ENCODE peak calls at places on chromosomes 13 and 19, in five cellular contexts. T is HCT116; I is IMR-90; V is breast epithelium; M is CD8-positive, alpha-beta T cell. X is an unnamed sample.

GRCh38 chr13:88068975-88069374 is 397.8 kb downstream of the SLITRK5 start:
- DNase-seq in I (no peak), M (no peak), V (no peak), T (no peak), X (peak; percentile 50)

GRCh38 chr13:105997436-105998232 is 537.8 kb downstream of the EFNB2 start:
- DNase-seq in T (no peak), V (no peak), I (no peak), M (no peak), X (no peak)

GRCh38 chr19:42286349-42287016 is 15.4 kb upstream of the PRR19 start:
- DNase-seq in I (peak; percentile 27), M (no peak), V (no peak), T (no peak), X (no peak)

GRCh38 chr13:24827799-24828198 is 63.8 kb downstream of the RNF17 start:
- DNase-seq in M (no peak), T (no peak), I (no peak), V (no peak), X (no peak)

GRCh38 chr19:44141191-44142013 is at the start of gene ZNF234:
- DNase-seq in T (peak; percentile 33), I (peak; percentile 85), M (peak; percentile 22), V (peak; percentile 65), X (peak; percentile 25)

GRCh38 chr13:48976677-48977625 is 1.2 kb downstream of the FNDC3A start:
- DNase-seq in I (no peak), M (no peak), T (no peak), V (no peak), X (no peak)

GRCh38 chr13:49303533-49304252 is 56.0 kb downstream of the CDADC1 start:
- DNase-seq in V (no peak), M (no peak), T (no peak), I (no peak), X (no peak)

GRCh38 chr13:102203718-102204117 is 198.1 kb downstream of the FGF14 start:
- DNase-seq in V (no peak), I (no peak), M (no peak), T (no peak), X (no peak)

GRCh38 chr19:41799444-41800000 is 3.1 kb downstream of the CEACAM3 start:
- DNase-seq in I (no peak), T (no peak), M (no peak), V (no peak), X (no peak)

GRCh38 chr19:31252476-31252875 is 96.8 kb downstream of the TSHZ3 start:
- DNase-seq in V (no peak), T (no peak), M (no peak), I (no peak), X (no peak)

GRCh38 chr19:2922987-2923386 is 21.8 kb downstream of the ZNF77 start:
- DNase-seq in T (no peak), I (peak; percentile 9), M (no peak), V (no peak), X (no peak)

GRCh38 chr19:30287973-30288372 is 84.2 kb upstream of the ZNF536 start:
- DNase-seq in M (no peak), I (no peak), V (no peak), T (no peak), X (no peak)

GRCh38 chr13:109273326-109273751 is 513.0 kb downstream of the IRS2 start:
- DNase-seq in M (no peak), V (no peak), T (no peak), I (peak; percentile 29), X (no peak)

GRCh38 chr13:27295096-27295495 is 24.5 kb downstream of the RASL11A start:
- DNase-seq in T (no peak), I (no peak), M (no peak), V (no peak), X (no peak)

GRCh38 chr13:35888327-35888940 is 242.7 kb downstream of the DCLK1 start:
- DNase-seq in T (no peak), M (no peak), V (no peak), I (peak; percentile 18), X (no peak)

GRCh38 chr19:18855647-18856384 is 24.1 kb downstream of the UPF1 start:
- DNase-seq in I (no peak), V (no peak), T (no peak), M (no peak), X (no peak)

GRCh38 chr19:18852634-18853033 is 20.9 kb downstream of the UPF1 start:
- DNase-seq in I (no peak), V (no peak), M (no peak), T (no peak), X (no peak)

GRCh38 chr19:18851673-18852325 is 20.0 kb downstream of the UPF1 start:
- DNase-seq in T (no peak), V (no peak), I (no peak), M (no peak), X (no peak)

GRCh38 chr19:18854982-18855381 is 23.2 kb downstream of the UPF1 start:
- DNase-seq in V (no peak), T (no peak), M (no peak), I (no peak), X (no peak)

DNA sequence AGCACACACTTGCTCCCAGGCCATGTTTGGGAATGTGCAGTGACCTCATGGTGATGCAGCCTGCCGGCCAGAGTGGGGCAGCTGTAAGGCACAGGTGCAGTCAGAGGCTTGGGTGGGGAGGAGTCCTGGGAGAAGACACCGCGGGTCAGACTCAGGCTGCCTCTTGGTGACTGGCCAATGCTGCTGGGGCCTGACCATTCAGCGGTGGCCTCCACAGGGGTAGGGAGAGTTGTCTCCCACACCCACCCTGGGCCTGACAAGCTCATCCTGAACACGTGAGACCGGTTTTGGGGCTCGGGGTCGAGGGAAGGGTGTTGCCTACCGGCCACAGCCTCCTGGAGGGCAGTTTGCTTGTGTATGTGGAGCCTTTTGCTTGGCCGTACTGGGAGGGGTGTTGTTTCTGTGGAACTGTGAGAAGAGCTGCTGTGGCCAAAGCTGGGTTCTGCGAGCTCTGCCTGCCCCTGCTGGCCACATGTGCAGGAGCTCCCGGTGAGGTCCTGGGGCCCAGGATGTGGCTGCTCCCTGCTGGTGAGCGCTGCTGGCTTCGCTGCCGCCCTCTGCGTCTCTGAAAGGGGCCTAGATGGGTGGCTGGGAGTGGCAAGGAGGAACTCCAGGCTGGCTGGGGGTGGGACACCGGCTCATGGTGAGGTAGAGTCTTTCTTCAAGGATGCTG is 22.1 kb downstream of the UPF1 start:
- DNase-seq in M (no peak), I (no peak), V (no peak), T (no peak), X (no peak)
- H3K36me3 ChIP-seq in M (peaks cover 88% of the 10 kb centered on the region), I (peaks cover 82% of the 10 kb centered on the region), V (peaks cover 5% of the 10 kb centered on the region), T (peaks cover 82% of the 10 kb centered on the region), X (peaks cover 66% of the 10 kb centered on the region)

GRCh38 chr19:51366999-51367564 is 894 bp upstream of the ETFB start:
- DNase-seq in V (no peak), T (no peak), I (no peak), M (peak; percentile 8), X (no peak)
- H3K4me1 ChIP-seq in V (no peaks in the 10 kb centered on the region), T (peaks cover 50% of the 10 kb centered on the region), I (peaks cover 16% of the 10 kb centered on the region), M (peaks cover 61% of the 10 kb centered on the region), X (peaks cover 6% of the 10 kb centered on the region)

GRCh38 chr19:13834308-13834790 is 39.1 kb downstream of the ZSWIM4 start:
- DNase-seq in V (no peak), M (no peak), I (peak; percentile 76), T (no peak), X (no peak)
- H3K4me3 ChIP-seq in V (no peak overlapping the region), M (no peak overlapping the region), I (no peak overlapping the region), T (no peak overlapping the region), X (no peak overlapping the region)

DNA sequence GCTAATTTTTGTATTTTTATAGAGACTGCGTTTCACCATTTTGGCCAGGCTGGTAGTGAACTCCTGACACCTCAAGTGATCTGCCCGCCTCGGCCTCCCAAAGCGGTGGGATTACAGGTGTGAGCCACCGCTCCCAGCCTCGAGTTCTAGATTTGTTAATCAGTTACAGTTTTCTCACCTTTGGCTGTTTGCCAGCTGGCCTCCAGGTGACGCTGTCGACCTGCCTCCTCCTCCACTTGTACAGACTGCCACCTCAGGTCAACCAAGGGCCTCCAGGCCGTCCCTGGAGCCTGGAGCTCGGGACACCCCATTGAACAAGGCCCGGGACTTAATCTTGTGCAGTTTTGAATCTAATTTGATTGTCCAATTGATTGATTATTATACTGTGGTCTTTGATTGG is 45.5 kb downstream of the IER2 start:
- DNase-seq in T (no peak), M (no peak), I (no peak), V (no peak), X (peak; percentile 87)
- H3K36me3 ChIP-seq in T (no peaks in the 10 kb centered on the region), M (no peaks in the 10 kb centered on the region), I (no peaks in the 10 kb centered on the region), V (no peaks in the 10 kb centered on the region), X (no peaks in the 10 kb centered on the region)

DNA sequence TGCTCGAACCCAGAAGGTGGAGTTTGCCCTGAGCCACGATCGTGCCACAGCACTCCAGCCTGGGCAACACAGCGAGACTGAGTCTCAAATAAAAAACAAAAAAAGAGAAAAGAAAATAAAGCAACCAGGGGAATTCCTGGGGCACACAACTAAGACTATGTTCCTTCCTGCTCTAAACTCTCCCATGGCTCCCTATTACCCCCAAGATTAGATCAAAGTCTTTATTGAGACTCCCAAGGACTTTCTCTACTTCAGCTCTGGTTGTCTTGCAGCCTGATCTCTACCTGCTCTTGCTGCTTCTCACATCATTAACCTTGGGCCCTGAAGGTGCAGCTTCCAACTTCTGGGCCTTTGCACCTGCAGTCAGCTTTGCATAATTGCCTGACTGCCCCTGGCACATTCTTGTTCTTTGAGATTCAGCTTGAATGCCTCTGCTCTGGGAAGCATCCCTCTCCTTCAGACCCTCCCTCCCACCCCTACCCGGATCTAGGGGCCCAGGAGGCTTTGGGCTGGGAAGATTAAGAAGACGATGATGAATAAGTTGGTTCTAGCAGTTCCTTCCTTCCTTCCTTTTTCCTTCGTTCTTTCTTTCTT is 16.8 kb upstream of the CERS4 start:
- DNase-seq in M (no peak), T (no peak), I (no peak), V (no peak), X (no peak)
- H3K4me1 ChIP-seq in M (peaks cover 33% of the 10 kb centered on the region), T (peaks cover 10% of the 10 kb centered on the region), I (peaks cover 2% of the 10 kb centered on the region), V (no peaks in the 10 kb centered on the region), X (peaks cover 3% of the 10 kb centered on the region)

GRCh38 chr13:95641961-95642621 is 2.4 kb downstream of the DZIP1 start:
- DNase-seq in M (no peak), T (no peak), V (no peak), I (peak; percentile 43), X (no peak)

GRCh38 chr13:95644611-95645052 is at the start of gene DZIP1:
- DNase-seq in V (no peak), I (peak; percentile 83), M (no peak), T (no peak), X (peak; percentile 75)

GRCh38 chr13:95643814-95644598 is 500 bp downstream of the DZIP1 start:
- DNase-seq in I (peak; percentile 35), V (no peak), T (no peak), M (no peak), X (no peak)

GRCh38 chr13:95643471-95643813 is 1.1 kb downstream of the DZIP1 start:
- DNase-seq in V (no peak), I (peak; percentile 43), M (no peak), T (no peak), X (no peak)

GRCh38 chr13:95643009-95643408 is 1.5 kb downstream of the DZIP1 start:
- DNase-seq in V (no peak), M (no peak), I (no peak), T (no peak), X (no peak)
- H3K4me3 ChIP-seq in V (peak overlapping the region; percentile 53), M (no peak overlapping the region), I (peak overlapping the region; percentile 50), T (no peak overlapping the region), X (no peak overlapping the region)

X was measured in iPS DF 6.9.